ENCODE peak calls at places on chromosomes 5 and 9, in six cellular contexts. V, S, K, X, I and R are unnamed samples.

GRCh38 chr9:36298566-36298965 is 40.3 kb upstream of the GNE start:
- DNase-seq in V (no peak), S (no peak), K (no peak), X (no peak), I (no peak), R (no peak)

GRCh38 chr5:149917073-149917676 is 27.4 kb downstream of the PDE6A start:
- DNase-seq in V (no peak), S (no peak), K (no peak), X (no peak), I (no peak), R (no peak)

GRCh38 chr9:92173318-92173717 is 58.1 kb upstream of the SPTLC1 start:
- DNase-seq in V (no peak), S (no peak), K (no peak), X (no peak), I (no peak), R (no peak)

GRCh38 chr9:120868339-120868675 is 8.7 kb downstream of the PHF19 start:
- DNase-seq in V (no peak), S (no peak), K (no peak), X (no peak), I (no peak), R (no peak)

GRCh38 chr9:9352877-9353481 is 1259.8 kb downstream of the PTPRD start:
- DNase-seq in V (no peak), S (no peak), K (peak), X (no peak), I (no peak), R (no peak)

GRCh38 chr5:175104682-175105081 is 339.3 kb downstream of the DRD1 start:
- DNase-seq in V (no peak), S (no peak), K (no peak), X (no peak), I (no peak), R (no peak)

GRCh38 chr9:116298992-116299391 is 145.4 kb downstream of the PAPPA start:
- DNase-seq in V (no peak), S (no peak), K (no peak), X (no peak), I (no peak), R (no peak)

GRCh38 chr5:15585826-15586591 is 86.0 kb downstream of the FBXL7 start:
- DNase-seq in V (no peak), S (no peak), K (no peak), X (no peak), I (no peak), R (no peak)

GRCh38 chr5:52073993-52074689 is 690.9 kb downstream of the ISL1 start:
- DNase-seq in V (no peak), S (no peak), K (no peak), X (no peak), I (no peak), R (no peak)

GRCh38 chr9:7402704-7403389 is 396.7 kb downstream of the DMAC1 start:
- DNase-seq in V (no peak), S (no peak), K (no peak), X (no peak), I (no peak), R (no peak)

GRCh38 chr9:2043881-2044462 is 28.8 kb downstream of the SMARCA2 start:
- DNase-seq in V (no peak), S (no peak), K (no peak), X (no peak), I (no peak), R (no peak)

GRCh38 chr5:401216-402034 is 41.6 kb upstream of the EXOC3 start:
- DNase-seq in V (no peak), S (no peak), K (no peak), X (peak), I (no peak), R (no peak)

GRCh38 chr5:126369995-126370731 is 53.0 kb upstream of the GRAMD2B start:
- DNase-seq in V (no peak), S (peak), K (no peak), X (no peak), I (no peak), R (no peak)

GRCh38 chr9:4174781-4175180 is 125.1 kb downstream of the GLIS3 start:
- DNase-seq in V (no peak), S (no peak), K (no peak), X (no peak), I (no peak), R (no peak)

GRCh38 chr5:95644351-95645042 is 2.1 kb upstream of the RFESD start:
- DNase-seq in V (peak), S (peak), K (peak), X (peak), I (peak), R (peak)
- TF ChIP-seq EP300 in V (no peak), S (no peak), K (no peak), X (no peak), I (no peak), R (no peak)

DNA sequence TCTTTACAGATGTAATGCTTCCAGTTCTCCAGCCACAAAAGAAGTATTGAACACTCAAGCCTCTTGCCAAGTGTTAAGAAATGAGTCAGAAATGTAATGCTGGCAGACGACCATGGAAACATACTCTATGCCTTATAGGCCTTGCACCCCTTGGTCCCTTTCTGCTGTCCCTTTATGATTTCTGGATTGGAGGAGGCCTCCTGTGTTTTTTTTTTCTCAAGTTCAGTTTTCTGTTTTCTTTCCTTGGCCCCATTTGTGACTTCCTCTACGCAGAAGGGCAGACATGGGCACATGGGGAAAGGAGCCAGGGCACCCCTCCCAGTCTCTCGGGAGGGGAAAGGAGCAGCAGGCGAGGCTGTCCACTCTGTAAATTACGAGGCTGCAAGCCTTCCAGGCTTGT is 53.4 kb downstream of the SNX18 start:
- DNase-seq in V (no peak), S (no peak), K (no peak), X (peak), I (no peak), R (no peak)
- TF ChIP-seq EP300 in V (no peak), S (no peak), K (no peak), X (no peak), I (no peak), R (no peak)

GRCh38 chr5:166172597-166172996 is 2118.8 kb upstream of the WWC1 start:
- DNase-seq in V (no peak), S (no peak), K (no peak), X (no peak), I (no peak), R (no peak)
- TF ChIP-seq EP300 in V (no peak), S (no peak), K (no peak), X (no peak), I (no peak), R (no peak)

DNA sequence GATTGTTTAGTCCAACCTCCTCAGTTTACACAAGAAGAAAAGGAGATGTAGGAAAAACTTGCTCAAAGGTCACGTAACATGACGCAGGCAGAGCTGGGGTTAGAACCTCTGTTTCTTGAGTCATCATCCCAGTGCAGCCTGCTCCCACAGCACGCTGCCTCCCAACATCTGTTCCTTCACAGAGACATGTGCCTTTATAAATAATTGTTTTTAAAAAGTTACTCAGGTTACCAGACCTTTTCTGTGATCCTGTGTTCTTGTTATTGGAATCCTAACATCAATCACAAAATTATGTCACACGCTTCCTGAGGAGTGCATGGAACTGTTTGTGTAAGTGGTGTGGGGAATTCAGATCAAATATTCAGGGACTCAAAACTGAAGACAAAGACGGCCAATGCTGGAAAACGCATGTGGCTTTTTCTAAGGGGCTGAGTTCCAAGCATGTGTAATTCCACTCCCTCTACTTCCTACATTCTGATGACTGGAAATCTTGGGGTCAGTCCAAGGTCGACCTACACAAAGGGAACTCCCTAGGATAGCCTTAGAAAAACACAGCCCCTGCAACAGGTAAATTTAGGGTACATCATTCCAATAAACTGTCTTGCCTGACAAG is 184.3 kb downstream of the TSSK1B start:
- DNase-seq in V (no peak), S (no peak), K (no peak), X (peak), I (peak), R (peak)
- TF ChIP-seq EP300 in V (no peak), S (no peak), K (no peak), X (peak), I (peak), R (no peak)

DNA sequence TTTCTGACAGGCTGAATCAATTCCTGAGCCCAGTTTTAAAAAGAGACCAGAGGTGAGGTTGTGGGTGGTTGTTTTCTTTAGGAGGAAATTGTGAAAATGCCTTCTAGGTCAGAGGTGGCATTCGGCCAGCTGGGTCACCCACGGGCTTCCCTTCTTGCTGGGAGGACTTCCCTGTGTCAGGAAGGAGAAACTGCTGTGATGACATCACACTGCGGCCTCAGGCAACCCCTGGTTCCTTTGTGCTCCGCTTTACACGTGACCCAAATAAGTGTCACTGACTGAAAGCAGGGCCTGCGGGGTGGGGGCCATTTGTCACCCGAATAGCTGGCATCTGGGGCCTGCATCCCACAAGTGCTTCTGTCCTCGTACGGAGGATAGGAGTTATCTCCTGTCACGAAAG is 39.7 kb downstream of the FABP6 start:
- DNase-seq in V (no peak), S (peak), K (no peak), X (peak), I (peak), R (peak)
- TF ChIP-seq EP300 in V (no peak), S (no peak), K (no peak), X (no peak), I (no peak), R (no peak)